ENCODE peak calls at places on chromosomes 13 and 19, in nine cellular contexts. R, U, Q, I, S, M, W, V and C are unnamed samples.

GRCh38 chr19:29404951-29405727 is 120.7 kb upstream of the VSTM2B start:
- DNase-seq in R (no peak), U (no peak), Q (no peak), I (no peak), S (no peak), M (no peak), W (no peak), V (no peak), C (peak; percentile 90)

GRCh38 chr13:28564030-28564429 is 69.1 kb upstream of the FLT1 start:
- DNase-seq in R (no peak), U (no peak), Q (no peak), I (no peak), S (no peak), M (no peak), W (no peak), V (no peak), C (no peak)

GRCh38 chr19:2977686-2978466 is 512 bp downstream of the TLE6 start:
- DNase-seq in R (no peak), U (no peak), Q (no peak), I (no peak), S (no peak), M (no peak), W (no peak), V (no peak), C (no peak)

GRCh38 chr13:99528547-99528946 is 27.3 kb downstream of the TM9SF2 start:
- DNase-seq in R (no peak), U (no peak), Q (no peak), I (peak; percentile 36), S (peak; percentile 12), M (no peak), W (no peak), V (no peak), C (peak; percentile 55)

GRCh38 chr19:2039082-2039958 is 11.7 kb downstream of the MKNK2 start:
- DNase-seq in R (no peak), U (no peak), Q (no peak), I (no peak), S (no peak), M (peak; percentile 74), W (no peak), V (no peak), C (no peak)

GRCh38 chr13:46097015-46097414 is 7.8 kb downstream of the CPB2 start:
- DNase-seq in R (no peak), U (no peak), Q (peak; percentile 86), I (no peak), S (no peak), M (no peak), W (no peak), V (no peak), C (no peak)

GRCh38 chr19:19106061-19106551 is 32.2 kb downstream of the TMEM161A start:
- DNase-seq in R (no peak), U (no peak), Q (no peak), I (no peak), S (no peak), M (no peak), W (no peak), V (peak; percentile 21), C (peak; percentile 75)

GRCh38 chr19:19948800-19949199 is 48.1 kb downstream of the ZNF93 start:
- DNase-seq in R (no peak), U (no peak), Q (no peak), I (no peak), S (no peak), M (no peak), W (no peak), V (no peak), C (no peak)

GRCh38 chr19:1244693-1245451 is 3.3 kb downstream of the ATP5F1D start:
- DNase-seq in R (no peak), U (no peak), Q (no peak), I (no peak), S (no peak), M (no peak), W (no peak), V (no peak), C (no peak)

GRCh38 chr13:111210488-111210887 is 95.4 kb downstream of the ARHGEF7 start:
- DNase-seq in R (peak; percentile 65), U (no peak), Q (peak; percentile 89), I (no peak), S (no peak), M (peak; percentile 66), W (no peak), V (peak; percentile 92), C (no peak)

GRCh38 chr19:42317535-42317934 is 4.4 kb downstream of the TMEM145 start:
- DNase-seq in R (no peak), U (no peak), Q (no peak), I (no peak), S (no peak), M (no peak), W (no peak), V (no peak), C (no peak)

GRCh38 chr13:111852701-111853100 is 214.2 kb upstream of the SOX1 start:
- DNase-seq in R (no peak), U (no peak), Q (no peak), I (no peak), S (peak; percentile 34), M (no peak), W (no peak), V (no peak), C (peak; percentile 49)

GRCh38 chr19:43595605-43595998 is 332 bp downstream of the IRGQ start:
- DNase-seq in R (no peak), U (no peak), Q (peak; percentile 20), I (no peak), S (no peak), M (no peak), W (no peak), V (no peak), C (no peak)

GRCh38 chr13:42924290-42924803 is 67.7 kb downstream of the EPSTI1 start:
- DNase-seq in R (no peak), U (no peak), Q (no peak), I (no peak), S (no peak), M (no peak), W (no peak), V (no peak), C (no peak)

GRCh38 chr19:1170938-1171754 is 2.9 kb downstream of the SBNO2 start:
- DNase-seq in R (no peak), U (no peak), Q (peak; percentile 31), I (no peak), S (no peak), M (peak; percentile 81), W (no peak), V (no peak), C (peak; percentile 33)

GRCh38 chr13:41465215-41465907 is 8.0 kb downstream of the RGCC start:
- DNase-seq in R (no peak), U (peak; percentile 98), Q (no peak), I (peak; percentile 90), S (no peak), M (no peak), W (peak; percentile 71), V (peak; percentile 90), C (no peak)

GRCh38 chr13:45538382-45538781 is 73.6 kb downstream of the COG3 start:
- DNase-seq in R (no peak), U (no peak), Q (no peak), I (no peak), S (peak; percentile 1), M (no peak), W (no peak), V (no peak), C (peak; percentile 81)

GRCh38 chr13:102344410-102344809 is 57.4 kb downstream of the FGF14 start:
- DNase-seq in R (no peak), U (no peak), Q (no peak), I (no peak), S (no peak), M (no peak), W (no peak), V (no peak), C (no peak)

GRCh38 chr13:112136095-112136494 is 69.1 kb downstream of the SOX1 start:
- DNase-seq in R (no peak), U (no peak), Q (no peak), I (no peak), S (no peak), M (no peak), W (no peak), V (no peak), C (no peak)

GRCh38 chr13:99214232-99214631 is 13.6 kb downstream of the UBAC2 start:
- DNase-seq in R (no peak), U (no peak), Q (no peak), I (peak; percentile 49), S (no peak), M (no peak), W (peak; percentile 51), V (no peak), C (peak; percentile 25)

GRCh38 chr13:27599845-27600553 is 20.3 kb downstream of the LNX2 start:
- DNase-seq in R (no peak), U (no peak), Q (no peak), I (no peak), S (no peak), M (no peak), W (no peak), V (peak; percentile 84), C (no peak)

GRCh38 chr19:45306040-45306439 is 16.6 kb downstream of the CKM start:
- DNase-seq in R (no peak), U (no peak), Q (no peak), I (no peak), S (no peak), M (no peak), W (no peak), V (no peak), C (no peak)

GRCh38 chr19:44776402-44777096 is 1.1 kb upstream of the CBLC start:
- DNase-seq in R (no peak), U (no peak), Q (no peak), I (no peak), S (no peak), M (no peak), W (no peak), V (no peak), C (peak; percentile 17)

GRCh38 chr19:31626941-31627340 is 277.7 kb upstream of the TSHZ3 start:
- DNase-seq in R (no peak), U (no peak), Q (no peak), I (no peak), S (no peak), M (no peak), W (no peak), V (no peak), C (no peak)

GRCh38 chr19:55535579-55536350 is 1.2 kb downstream of the SBK2 start:
- DNase-seq in R (no peak), U (no peak), Q (no peak), I (no peak), S (no peak), M (no peak), W (no peak), V (no peak), C (no peak)

GRCh38 chr19:43934055-43934984 is 762 bp downstream of the ZNF45 start:
- DNase-seq in R (no peak), U (no peak), Q (no peak), I (no peak), S (no peak), M (no peak), W (no peak), V (peak; percentile 11), C (no peak)

GRCh38 chr13:109880371-109881346 is 94.3 kb upstream of the IRS2 start:
- DNase-seq in R (no peak), U (no peak), Q (no peak), I (no peak), S (no peak), M (no peak), W (no peak), V (no peak), C (no peak)

GRCh38 chr19:39842693-39843435 is 3.3 kb downstream of the FBL start:
- DNase-seq in R (no peak), U (no peak), Q (no peak), I (no peak), S (no peak), M (no peak), W (no peak), V (no peak), C (no peak)

GRCh38 chr13:49693191-49693733 is 2.0 kb upstream of the EBPL start:
- DNase-seq in R (no peak), U (no peak), Q (no peak), I (no peak), S (no peak), M (no peak), W (no peak), V (peak; percentile 52), C (no peak)

GRCh38 chr13:84870190-84870589 is 929.0 kb downstream of the SLITRK6 start:
- DNase-seq in R (no peak), U (peak; percentile 24), Q (no peak), I (no peak), S (no peak), M (no peak), W (no peak), V (no peak), C (no peak)

GRCh38 chr13:41562083-41562482 is 104.7 kb downstream of the RGCC start:
- DNase-seq in R (no peak), U (no peak), Q (peak; percentile 96), I (no peak), S (no peak), M (no peak), W (no peak), V (peak; percentile 95), C (no peak)